ENCODE peak calls at places on chromosomes 11 and 22, in ten cellular contexts. One of them, this sample, is unnamed.

GRCh38 chr22:22201185-22201924 is 43.2 kb upstream of the VPREB1 start:
- DNase-seq in K562: peak; percentile 90
- DNase-seq in esophagus squamous epithelium: no peak
- DNase-seq in left ventricle myocardium inferior: peak; percentile 58
- DNase-seq in prostate gland: no peak
- DNase-seq in right cardiac atrium: no peak
- DNase-seq in suprapubic skin: no peak
- DNase-seq in CD8-positive, alpha-beta memory T cell: peak; percentile 52
- DNase-seq in CD4-positive, alpha-beta memory T cell: peak; percentile 34
- DNase-seq in ovary: peak; percentile 41
- DNase-seq in this sample: no peak

GRCh38 chr22:44889233-44889878 is 120.4 kb downstream of the PHF21B start:
- DNase-seq in K562: peak; percentile 60
- DNase-seq in esophagus squamous epithelium: no peak
- DNase-seq in left ventricle myocardium inferior: no peak
- DNase-seq in prostate gland: no peak
- DNase-seq in right cardiac atrium: no peak
- DNase-seq in suprapubic skin: peak; percentile 34
- DNase-seq in CD8-positive, alpha-beta memory T cell: no peak
- DNase-seq in CD4-positive, alpha-beta memory T cell: no peak
- DNase-seq in ovary: peak; percentile 28
- DNase-seq in this sample: peak; percentile 31

GRCh38 chr11:72413914-72414628 is 20.3 kb downstream of the CLPB start:
- DNase-seq in K562: peak; percentile 85
- DNase-seq in esophagus squamous epithelium: peak; percentile 17
- DNase-seq in left ventricle myocardium inferior: peak; percentile 83
- DNase-seq in prostate gland: peak; percentile 83
- DNase-seq in right cardiac atrium: peak; percentile 93
- DNase-seq in suprapubic skin: peak; percentile 90
- DNase-seq in CD8-positive, alpha-beta memory T cell: peak; percentile 79
- DNase-seq in CD4-positive, alpha-beta memory T cell: peak; percentile 62
- DNase-seq in ovary: peak; percentile 90
- DNase-seq in this sample: peak; percentile 85

GRCh38 chr11:103047837-103048236 is 44.1 kb downstream of the DCUN1D5 start:
- DNase-seq in K562: no peak
- DNase-seq in esophagus squamous epithelium: no peak
- DNase-seq in left ventricle myocardium inferior: no peak
- DNase-seq in prostate gland: no peak
- DNase-seq in right cardiac atrium: no peak
- DNase-seq in suprapubic skin: no peak
- DNase-seq in CD8-positive, alpha-beta memory T cell: no peak
- DNase-seq in CD4-positive, alpha-beta memory T cell: no peak
- DNase-seq in ovary: no peak
- DNase-seq in this sample: no peak

GRCh38 chr22:17774206-17774927 is at the start of gene BID:
- DNase-seq in K562: peak; percentile 81
- DNase-seq in esophagus squamous epithelium: no peak
- DNase-seq in left ventricle myocardium inferior: peak; percentile 68
- DNase-seq in prostate gland: no peak
- DNase-seq in right cardiac atrium: peak; percentile 82
- DNase-seq in suprapubic skin: no peak
- DNase-seq in CD8-positive, alpha-beta memory T cell: peak; percentile 70
- DNase-seq in CD4-positive, alpha-beta memory T cell: peak; percentile 42
- DNase-seq in ovary: peak; percentile 56
- DNase-seq in this sample: peak; percentile 74

GRCh38 chr11:69667619-69668604 is 7.2 kb downstream of the LTO1 start:
- DNase-seq in K562: no peak
- DNase-seq in esophagus squamous epithelium: no peak
- DNase-seq in left ventricle myocardium inferior: no peak
- DNase-seq in prostate gland: no peak
- DNase-seq in right cardiac atrium: no peak
- DNase-seq in suprapubic skin: peak; percentile 38
- DNase-seq in CD8-positive, alpha-beta memory T cell: no peak
- DNase-seq in CD4-positive, alpha-beta memory T cell: no peak
- DNase-seq in ovary: no peak
- DNase-seq in this sample: peak; percentile 49

GRCh38 chr11:128054323-128054910 is 532.9 kb downstream of the ETS1 start:
- DNase-seq in K562: no peak
- DNase-seq in esophagus squamous epithelium: no peak
- DNase-seq in left ventricle myocardium inferior: no peak
- DNase-seq in prostate gland: no peak
- DNase-seq in right cardiac atrium: no peak
- DNase-seq in suprapubic skin: no peak
- DNase-seq in CD8-positive, alpha-beta memory T cell: no peak
- DNase-seq in CD4-positive, alpha-beta memory T cell: no peak
- DNase-seq in ovary: no peak
- DNase-seq in this sample: no peak

GRCh38 chr11:95455228-95455627 is 224.2 kb upstream of the SESN3 start:
- DNase-seq in K562: no peak
- DNase-seq in esophagus squamous epithelium: no peak
- DNase-seq in left ventricle myocardium inferior: no peak
- DNase-seq in prostate gland: no peak
- DNase-seq in right cardiac atrium: no peak
- DNase-seq in suprapubic skin: no peak
- DNase-seq in CD8-positive, alpha-beta memory T cell: no peak
- DNase-seq in CD4-positive, alpha-beta memory T cell: no peak
- DNase-seq in ovary: no peak
- DNase-seq in this sample: no peak

GRCh38 chr11:78465169-78465942 is 47.7 kb upstream of the GAB2 start:
- DNase-seq in K562: no peak
- DNase-seq in esophagus squamous epithelium: no peak
- DNase-seq in left ventricle myocardium inferior: no peak
- DNase-seq in prostate gland: no peak
- DNase-seq in right cardiac atrium: peak; percentile 47
- DNase-seq in suprapubic skin: no peak
- DNase-seq in CD8-positive, alpha-beta memory T cell: peak; percentile 53
- DNase-seq in CD4-positive, alpha-beta memory T cell: peak; percentile 55
- DNase-seq in ovary: no peak
- DNase-seq in this sample: peak; percentile 51

GRCh38 chr11:134510641-134511040 is 98.6 kb upstream of the B3GAT1 start:
- DNase-seq in K562: no peak
- DNase-seq in esophagus squamous epithelium: no peak
- DNase-seq in left ventricle myocardium inferior: no peak
- DNase-seq in prostate gland: no peak
- DNase-seq in right cardiac atrium: no peak
- DNase-seq in suprapubic skin: no peak
- DNase-seq in CD8-positive, alpha-beta memory T cell: no peak
- DNase-seq in CD4-positive, alpha-beta memory T cell: no peak
- DNase-seq in ovary: peak; percentile 23
- DNase-seq in this sample: no peak

GRCh38 chr22:42714308-42714707 is 6.4 kb downstream of the A4GALT start:
- DNase-seq in K562: no peak
- DNase-seq in esophagus squamous epithelium: no peak
- DNase-seq in left ventricle myocardium inferior: no peak
- DNase-seq in prostate gland: no peak
- DNase-seq in right cardiac atrium: peak; percentile 1
- DNase-seq in suprapubic skin: no peak
- DNase-seq in CD8-positive, alpha-beta memory T cell: no peak
- DNase-seq in CD4-positive, alpha-beta memory T cell: no peak
- DNase-seq in ovary: no peak
- DNase-seq in this sample: no peak

GRCh38 chr11:66007201-66007634 is 4.6 kb upstream of the CST6 start:
- DNase-seq in K562: peak; percentile 53
- DNase-seq in esophagus squamous epithelium: no peak
- DNase-seq in left ventricle myocardium inferior: no peak
- DNase-seq in prostate gland: no peak
- DNase-seq in right cardiac atrium: no peak
- DNase-seq in suprapubic skin: no peak
- DNase-seq in CD8-positive, alpha-beta memory T cell: no peak
- DNase-seq in CD4-positive, alpha-beta memory T cell: no peak
- DNase-seq in ovary: no peak
- DNase-seq in this sample: no peak

GRCh38 chr11:37689951-37690350 is 1091.9 kb upstream of the RAG2 start:
- DNase-seq in K562: no peak
- DNase-seq in esophagus squamous epithelium: no peak
- DNase-seq in left ventricle myocardium inferior: no peak
- DNase-seq in prostate gland: no peak
- DNase-seq in right cardiac atrium: no peak
- DNase-seq in suprapubic skin: no peak
- DNase-seq in CD8-positive, alpha-beta memory T cell: no peak
- DNase-seq in CD4-positive, alpha-beta memory T cell: no peak
- DNase-seq in ovary: no peak
- DNase-seq in this sample: no peak

GRCh38 chr22:41062146-41062545 is 30.2 kb upstream of the EP300 start:
- DNase-seq in K562: no peak
- DNase-seq in esophagus squamous epithelium: no peak
- DNase-seq in left ventricle myocardium inferior: no peak
- DNase-seq in prostate gland: no peak
- DNase-seq in right cardiac atrium: no peak
- DNase-seq in suprapubic skin: no peak
- DNase-seq in CD8-positive, alpha-beta memory T cell: no peak
- DNase-seq in CD4-positive, alpha-beta memory T cell: no peak
- DNase-seq in ovary: no peak
- DNase-seq in this sample: no peak

DNA sequence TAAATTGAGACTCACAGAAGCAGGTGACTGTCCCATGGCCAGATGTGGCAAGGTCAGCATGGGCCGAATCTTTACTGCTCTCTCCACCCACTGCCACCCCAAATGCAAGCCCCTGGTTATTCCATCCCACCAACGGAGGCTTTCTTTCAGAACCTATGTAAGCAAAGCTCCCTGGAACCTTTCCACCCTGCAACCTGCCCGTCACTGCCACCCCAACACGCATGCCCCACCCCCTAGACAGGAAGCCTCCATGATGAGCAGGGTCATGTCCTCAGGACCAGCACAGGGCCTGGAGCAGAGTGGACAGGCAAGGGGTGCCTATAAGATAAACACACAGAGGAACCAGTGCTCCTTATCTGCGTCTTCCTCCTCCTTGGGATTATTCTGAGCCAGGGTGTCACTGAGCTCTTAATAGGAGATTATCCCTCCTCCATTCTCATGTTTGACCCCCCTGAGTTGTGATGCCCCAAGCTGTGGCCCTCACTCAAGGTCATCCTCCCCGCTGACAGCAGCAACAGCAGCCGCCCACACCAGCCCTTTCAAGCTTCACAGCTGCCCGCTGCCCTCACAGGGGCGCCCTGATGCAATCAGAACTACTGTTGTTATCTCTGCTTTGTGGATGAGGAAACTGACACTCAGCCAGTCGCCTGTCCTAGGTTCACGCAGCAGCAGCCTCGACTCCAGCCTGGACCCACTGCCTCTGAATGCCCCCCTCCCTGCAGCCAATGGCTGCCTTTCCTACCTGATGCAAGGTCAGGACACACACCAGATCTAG is 647.2 kb downstream of the TBC1D22A start:
- DNase-seq in K562: no peak
- DNase-seq in esophagus squamous epithelium: no peak
- DNase-seq in left ventricle myocardium inferior: no peak
- DNase-seq in prostate gland: no peak
- DNase-seq in right cardiac atrium: no peak
- DNase-seq in suprapubic skin: peak; percentile 34
- DNase-seq in CD8-positive, alpha-beta memory T cell: no peak
- DNase-seq in CD4-positive, alpha-beta memory T cell: no peak
- DNase-seq in ovary: no peak
- DNase-seq in this sample: peak; percentile 37
- H3K9me3 ChIP-seq in K562: no peaks in the 10 kb centered on the region
- H3K9me3 ChIP-seq in esophagus squamous epithelium: no peaks in the 10 kb centered on the region
- H3K9me3 ChIP-seq in left ventricle myocardium inferior: no peaks in the 10 kb centered on the region
- H3K9me3 ChIP-seq in prostate gland: no peaks in the 10 kb centered on the region
- H3K9me3 ChIP-seq in right cardiac atrium: no peaks in the 10 kb centered on the region
- H3K9me3 ChIP-seq in suprapubic skin: no peaks in the 10 kb centered on the region
- H3K9me3 ChIP-seq in CD8-positive, alpha-beta memory T cell: no peaks in the 10 kb centered on the region
- H3K9me3 ChIP-seq in CD4-positive, alpha-beta memory T cell: no peaks in the 10 kb centered on the region
- H3K9me3 ChIP-seq in ovary: no peaks in the 10 kb centered on the region
- H3K9me3 ChIP-seq in this sample: no peaks in the 10 kb centered on the region

GRCh38 chr22:36493690-36494110 is 12.3 kb upstream of the TXN2 start:
- DNase-seq in K562: no peak
- DNase-seq in esophagus squamous epithelium: no peak
- DNase-seq in left ventricle myocardium inferior: peak; percentile 39
- DNase-seq in prostate gland: no peak
- DNase-seq in right cardiac atrium: peak; percentile 67
- DNase-seq in suprapubic skin: no peak
- DNase-seq in CD8-positive, alpha-beta memory T cell: no peak
- DNase-seq in CD4-positive, alpha-beta memory T cell: no peak
- DNase-seq in ovary: no peak
- DNase-seq in this sample: no peak
- H3K27ac ChIP-seq in K562: no peak overlapping the region
- H3K27ac ChIP-seq in esophagus squamous epithelium: peak overlapping the region; percentile 60
- H3K27ac ChIP-seq in left ventricle myocardium inferior: no peak overlapping the region
- H3K27ac ChIP-seq in prostate gland: no peak overlapping the region
- H3K27ac ChIP-seq in right cardiac atrium: no peak overlapping the region
- H3K27ac ChIP-seq in suprapubic skin: no peak overlapping the region
- H3K27ac ChIP-seq in CD8-positive, alpha-beta memory T cell: no peak overlapping the region
- H3K27ac ChIP-seq in CD4-positive, alpha-beta memory T cell: no peak overlapping the region
- H3K27ac ChIP-seq in ovary: no peak overlapping the region
- H3K27ac ChIP-seq in this sample: no peak overlapping the region

GRCh38 chr11:58730507-58731089 is 1.1 kb downstream of the GLYAT start:
- DNase-seq in K562: no peak
- DNase-seq in esophagus squamous epithelium: no peak
- DNase-seq in left ventricle myocardium inferior: no peak
- DNase-seq in prostate gland: no peak
- DNase-seq in right cardiac atrium: no peak
- DNase-seq in suprapubic skin: no peak
- DNase-seq in CD8-positive, alpha-beta memory T cell: no peak
- DNase-seq in CD4-positive, alpha-beta memory T cell: no peak
- DNase-seq in ovary: no peak
- DNase-seq in this sample: no peak
- H3K9me3 ChIP-seq in K562: no peaks in the 10 kb centered on the region
- H3K9me3 ChIP-seq in esophagus squamous epithelium: no peaks in the 10 kb centered on the region
- H3K9me3 ChIP-seq in left ventricle myocardium inferior: no peaks in the 10 kb centered on the region
- H3K9me3 ChIP-seq in prostate gland: no peaks in the 10 kb centered on the region
- H3K9me3 ChIP-seq in right cardiac atrium: no peaks in the 10 kb centered on the region
- H3K9me3 ChIP-seq in suprapubic skin: no peaks in the 10 kb centered on the region
- H3K9me3 ChIP-seq in CD8-positive, alpha-beta memory T cell: no peaks in the 10 kb centered on the region
- H3K9me3 ChIP-seq in CD4-positive, alpha-beta memory T cell: no peaks in the 10 kb centered on the region
- H3K9me3 ChIP-seq in ovary: no peaks in the 10 kb centered on the region
- H3K9me3 ChIP-seq in this sample: no peaks in the 10 kb centered on the region

GRCh38 chr22:29308148-29308790 is 1.8 kb downstream of the GAS2L1 start:
- DNase-seq in K562: no peak
- DNase-seq in esophagus squamous epithelium: no peak
- DNase-seq in left ventricle myocardium inferior: no peak
- DNase-seq in prostate gland: no peak
- DNase-seq in right cardiac atrium: peak; percentile 77
- DNase-seq in suprapubic skin: no peak
- DNase-seq in CD8-positive, alpha-beta memory T cell: no peak
- DNase-seq in CD4-positive, alpha-beta memory T cell: no peak
- DNase-seq in ovary: no peak
- DNase-seq in this sample: no peak

GRCh38 chr22:29306830-29307657 is 594 bp downstream of the GAS2L1 start:
- DNase-seq in K562: peak; percentile 81
- DNase-seq in esophagus squamous epithelium: no peak
- DNase-seq in left ventricle myocardium inferior: peak; percentile 88
- DNase-seq in prostate gland: peak; percentile 77
- DNase-seq in right cardiac atrium: peak; percentile 96
- DNase-seq in suprapubic skin: no peak
- DNase-seq in CD8-positive, alpha-beta memory T cell: no peak
- DNase-seq in CD4-positive, alpha-beta memory T cell: no peak
- DNase-seq in ovary: peak; percentile 89
- DNase-seq in this sample: peak; percentile 85

GRCh38 chr22:29305836-29306174 is 645 bp upstream of the GAS2L1 start:
- DNase-seq in K562: no peak
- DNase-seq in esophagus squamous epithelium: no peak
- DNase-seq in left ventricle myocardium inferior: no peak
- DNase-seq in prostate gland: no peak
- DNase-seq in right cardiac atrium: no peak
- DNase-seq in suprapubic skin: no peak
- DNase-seq in CD8-positive, alpha-beta memory T cell: no peak
- DNase-seq in CD4-positive, alpha-beta memory T cell: no peak
- DNase-seq in ovary: no peak
- DNase-seq in this sample: no peak

GRCh38 chr22:29307658-29308147 is 1.3 kb downstream of the GAS2L1 start:
- DNase-seq in K562: no peak
- DNase-seq in esophagus squamous epithelium: no peak
- DNase-seq in left ventricle myocardium inferior: no peak
- DNase-seq in prostate gland: no peak
- DNase-seq in right cardiac atrium: peak; percentile 65
- DNase-seq in suprapubic skin: no peak
- DNase-seq in CD8-positive, alpha-beta memory T cell: no peak
- DNase-seq in CD4-positive, alpha-beta memory T cell: no peak
- DNase-seq in ovary: no peak
- DNase-seq in this sample: no peak

GRCh38 chr22:29306175-29306829 is at the start of gene GAS2L1:
- DNase-seq in K562: peak; percentile 87
- DNase-seq in esophagus squamous epithelium: no peak
- DNase-seq in left ventricle myocardium inferior: peak; percentile 90
- DNase-seq in prostate gland: peak; percentile 83
- DNase-seq in right cardiac atrium: peak; percentile 96
- DNase-seq in suprapubic skin: no peak
- DNase-seq in CD8-positive, alpha-beta memory T cell: no peak
- DNase-seq in CD4-positive, alpha-beta memory T cell: peak; percentile 35
- DNase-seq in ovary: peak; percentile 90
- DNase-seq in this sample: peak; percentile 89
- H3K27ac ChIP-seq in K562: peak within 1 kb of the TSS; percentile 94
- H3K27ac ChIP-seq in esophagus squamous epithelium: peak within 1 kb of the TSS; percentile 96
- H3K27ac ChIP-seq in left ventricle myocardium inferior: peak within 1 kb of the TSS; percentile 97
- H3K27ac ChIP-seq in prostate gland: peak within 1 kb of the TSS; percentile 56
- H3K27ac ChIP-seq in right cardiac atrium: peak within 1 kb of the TSS; percentile 84
- H3K27ac ChIP-seq in suprapubic skin: peak within 1 kb of the TSS; percentile 91
- H3K27ac ChIP-seq in CD8-positive, alpha-beta memory T cell: peak within 1 kb of the TSS; percentile 24
- H3K27ac ChIP-seq in CD4-positive, alpha-beta memory T cell: no peak within 1 kb of the TSS
- H3K27ac ChIP-seq in ovary: peak within 1 kb of the TSS; percentile 75
- H3K27ac ChIP-seq in this sample: peak within 1 kb of the TSS; percentile 50

This sample was measured in right lobe of liver.